ENCODE peak calls at places on chromosomes 11 and 22, in nine cellular contexts. One of them, this sample, is unnamed.
A peak's percentile ranks its signal among the peaks of the same experiment; 100 is the strongest.

GRCh38 chr11:1152316-1153104 is 5.2 kb upstream of the MUC5AC start:
- DNase-seq in HCT116: no peak
- DNase-seq in IMR-90: peak; percentile 78
- DNase-seq in stomach: peak; percentile 72
- DNase-seq in spleen: peak; percentile 71
- DNase-seq in sigmoid colon: no peak
- DNase-seq in left ventricle myocardium inferior: no peak
- DNase-seq in cardiac muscle cell: peak; percentile 54
- DNase-seq in kidney: no peak
- DNase-seq in this sample: peak; percentile 60

GRCh38 chr11:111629499-111629898 is 27.2 kb downstream of the SIK2 start:
- DNase-seq in HCT116: no peak
- DNase-seq in IMR-90: no peak
- DNase-seq in stomach: no peak
- DNase-seq in spleen: no peak
- DNase-seq in sigmoid colon: no peak
- DNase-seq in left ventricle myocardium inferior: no peak
- DNase-seq in cardiac muscle cell: no peak
- DNase-seq in kidney: no peak
- DNase-seq in this sample: no peak

GRCh38 chr22:21866821-21867527 is 471 bp downstream of the MAPK1 start:
- DNase-seq in HCT116: no peak
- DNase-seq in IMR-90: no peak
- DNase-seq in stomach: peak; percentile 29
- DNase-seq in spleen: no peak
- DNase-seq in sigmoid colon: peak; percentile 68
- DNase-seq in left ventricle myocardium inferior: peak; percentile 26
- DNase-seq in cardiac muscle cell: no peak
- DNase-seq in kidney: peak; percentile 78
- DNase-seq in this sample: no peak

GRCh38 chr11:83249972-83250593 is 36.1 kb downstream of the CCDC90B start:
- DNase-seq in HCT116: peak; percentile 21
- DNase-seq in IMR-90: peak; percentile 69
- DNase-seq in stomach: no peak
- DNase-seq in spleen: no peak
- DNase-seq in sigmoid colon: no peak
- DNase-seq in left ventricle myocardium inferior: no peak
- DNase-seq in cardiac muscle cell: peak; percentile 69
- DNase-seq in kidney: no peak
- DNase-seq in this sample: peak; percentile 42

GRCh38 chr11:10743354-10744035 is 7.6 kb upstream of the CTR9 start:
- DNase-seq in HCT116: no peak
- DNase-seq in IMR-90: no peak
- DNase-seq in stomach: no peak
- DNase-seq in spleen: peak; percentile 85
- DNase-seq in sigmoid colon: no peak
- DNase-seq in left ventricle myocardium inferior: no peak
- DNase-seq in cardiac muscle cell: no peak
- DNase-seq in kidney: no peak
- DNase-seq in this sample: no peak

GRCh38 chr11:64500176-64501013 is 90.6 kb upstream of the SLC22A12 start:
- DNase-seq in HCT116: peak; percentile 4
- DNase-seq in IMR-90: no peak
- DNase-seq in stomach: no peak
- DNase-seq in spleen: no peak
- DNase-seq in sigmoid colon: no peak
- DNase-seq in left ventricle myocardium inferior: no peak
- DNase-seq in cardiac muscle cell: no peak
- DNase-seq in kidney: no peak
- DNase-seq in this sample: no peak

GRCh38 chr11:33063326-33063775 is 24.0 kb downstream of the TCP11L1 start:
- DNase-seq in HCT116: no peak
- DNase-seq in IMR-90: peak; percentile 77
- DNase-seq in stomach: no peak
- DNase-seq in spleen: no peak
- DNase-seq in sigmoid colon: no peak
- DNase-seq in left ventricle myocardium inferior: no peak
- DNase-seq in cardiac muscle cell: peak; percentile 41
- DNase-seq in kidney: no peak
- DNase-seq in this sample: no peak

GRCh38 chr11:20131744-20132666 is 28.3 kb downstream of the DBX1 start:
- DNase-seq in HCT116: no peak
- DNase-seq in IMR-90: peak; percentile 55
- DNase-seq in stomach: peak; percentile 68
- DNase-seq in spleen: peak; percentile 81
- DNase-seq in sigmoid colon: peak; percentile 85
- DNase-seq in left ventricle myocardium inferior: peak; percentile 59
- DNase-seq in cardiac muscle cell: peak; percentile 71
- DNase-seq in kidney: peak; percentile 78
- DNase-seq in this sample: peak; percentile 54

GRCh38 chr11:75536786-75537629 is 11.3 kb upstream of the GDPD5 start:
- DNase-seq in HCT116: peak; percentile 87
- DNase-seq in IMR-90: peak; percentile 41
- DNase-seq in stomach: no peak
- DNase-seq in spleen: no peak
- DNase-seq in sigmoid colon: no peak
- DNase-seq in left ventricle myocardium inferior: no peak
- DNase-seq in cardiac muscle cell: no peak
- DNase-seq in kidney: no peak
- DNase-seq in this sample: no peak

GRCh38 chr22:30251661-30252226 is 5.2 kb upstream of the LIF start:
- DNase-seq in HCT116: no peak
- DNase-seq in IMR-90: peak; percentile 82
- DNase-seq in stomach: no peak
- DNase-seq in spleen: no peak
- DNase-seq in sigmoid colon: no peak
- DNase-seq in left ventricle myocardium inferior: peak; percentile 45
- DNase-seq in cardiac muscle cell: peak; percentile 66
- DNase-seq in kidney: no peak
- DNase-seq in this sample: no peak

GRCh38 chr22:23119492-23120414 is 22.0 kb downstream of the RSPH14 start:
- DNase-seq in HCT116: no peak
- DNase-seq in IMR-90: no peak
- DNase-seq in stomach: no peak
- DNase-seq in spleen: no peak
- DNase-seq in sigmoid colon: no peak
- DNase-seq in left ventricle myocardium inferior: no peak
- DNase-seq in cardiac muscle cell: no peak
- DNase-seq in kidney: no peak
- DNase-seq in this sample: no peak

GRCh38 chr11:12281571-12282478 is 95.5 kb upstream of the PARVA start:
- DNase-seq in HCT116: peak; percentile 58
- DNase-seq in IMR-90: peak; percentile 82
- DNase-seq in stomach: peak; percentile 89
- DNase-seq in spleen: peak; percentile 89
- DNase-seq in sigmoid colon: peak; percentile 92
- DNase-seq in left ventricle myocardium inferior: peak; percentile 83
- DNase-seq in cardiac muscle cell: peak; percentile 88
- DNase-seq in kidney: peak; percentile 91
- DNase-seq in this sample: peak; percentile 89

GRCh38 chr22:49977578-49977977 is 17.0 kb downstream of the PIM3 start:
- DNase-seq in HCT116: no peak
- DNase-seq in IMR-90: no peak
- DNase-seq in stomach: no peak
- DNase-seq in spleen: no peak
- DNase-seq in sigmoid colon: no peak
- DNase-seq in left ventricle myocardium inferior: no peak
- DNase-seq in cardiac muscle cell: no peak
- DNase-seq in kidney: peak; percentile 36
- DNase-seq in this sample: no peak

GRCh38 chr22:24953294-24954113 is 988 bp downstream of the KIAA1671 start:
- DNase-seq in HCT116: no peak
- DNase-seq in IMR-90: no peak
- DNase-seq in stomach: peak; percentile 64
- DNase-seq in spleen: no peak
- DNase-seq in sigmoid colon: peak; percentile 69
- DNase-seq in left ventricle myocardium inferior: peak; percentile 53
- DNase-seq in cardiac muscle cell: no peak
- DNase-seq in kidney: peak; percentile 83
- DNase-seq in this sample: peak; percentile 35

GRCh38 chr11:64037027-64037633 is 1.4 kb downstream of the FLRT1 start:
- DNase-seq in HCT116: no peak
- DNase-seq in IMR-90: no peak
- DNase-seq in stomach: no peak
- DNase-seq in spleen: no peak
- DNase-seq in sigmoid colon: no peak
- DNase-seq in left ventricle myocardium inferior: no peak
- DNase-seq in cardiac muscle cell: no peak
- DNase-seq in kidney: no peak
- DNase-seq in this sample: no peak

GRCh38 chr22:44578115-44578457 is 80.1 kb upstream of the RTL6 start:
- DNase-seq in HCT116: no peak
- DNase-seq in IMR-90: no peak
- DNase-seq in stomach: no peak
- DNase-seq in spleen: no peak
- DNase-seq in sigmoid colon: peak; percentile 10
- DNase-seq in left ventricle myocardium inferior: no peak
- DNase-seq in cardiac muscle cell: no peak
- DNase-seq in kidney: no peak
- DNase-seq in this sample: no peak

GRCh38 chr11:17498058-17498457 is 21.4 kb upstream of the ABCC8 start:
- DNase-seq in HCT116: peak; percentile 38
- DNase-seq in IMR-90: no peak
- DNase-seq in stomach: no peak
- DNase-seq in spleen: peak; percentile 64
- DNase-seq in sigmoid colon: no peak
- DNase-seq in left ventricle myocardium inferior: no peak
- DNase-seq in cardiac muscle cell: no peak
- DNase-seq in kidney: peak; percentile 27
- DNase-seq in this sample: peak; percentile 47

GRCh38 chr11:113476553-113476952 is 1.4 kb upstream of the DRD2 start:
- DNase-seq in HCT116: no peak
- DNase-seq in IMR-90: no peak
- DNase-seq in stomach: no peak
- DNase-seq in spleen: no peak
- DNase-seq in sigmoid colon: no peak
- DNase-seq in left ventricle myocardium inferior: no peak
- DNase-seq in cardiac muscle cell: no peak
- DNase-seq in kidney: no peak
- DNase-seq in this sample: no peak

GRCh38 chr11:113474362-113475159 is 637 bp downstream of the DRD2 start:
- DNase-seq in HCT116: no peak
- DNase-seq in IMR-90: peak; percentile 66
- DNase-seq in stomach: peak; percentile 74
- DNase-seq in spleen: no peak
- DNase-seq in sigmoid colon: no peak
- DNase-seq in left ventricle myocardium inferior: peak; percentile 69
- DNase-seq in cardiac muscle cell: peak; percentile 88
- DNase-seq in kidney: peak; percentile 89
- DNase-seq in this sample: peak; percentile 95

GRCh38 chr11:113473983-113474361 is 1.2 kb downstream of the DRD2 start:
- DNase-seq in HCT116: no peak
- DNase-seq in IMR-90: no peak
- DNase-seq in stomach: no peak
- DNase-seq in spleen: no peak
- DNase-seq in sigmoid colon: no peak
- DNase-seq in left ventricle myocardium inferior: no peak
- DNase-seq in cardiac muscle cell: no peak
- DNase-seq in kidney: no peak
- DNase-seq in this sample: no peak

GRCh38 chr11:113475160-113475761 is at the start of gene DRD2:
- DNase-seq in HCT116: no peak
- DNase-seq in IMR-90: no peak
- DNase-seq in stomach: no peak
- DNase-seq in spleen: no peak
- DNase-seq in sigmoid colon: no peak
- DNase-seq in left ventricle myocardium inferior: no peak
- DNase-seq in cardiac muscle cell: peak; percentile 27
- DNase-seq in kidney: no peak
- DNase-seq in this sample: peak; percentile 74

GRCh38 chr11:113477321-113477720 is 2.1 kb upstream of the DRD2 start:
- DNase-seq in HCT116: no peak
- DNase-seq in IMR-90: no peak
- DNase-seq in stomach: no peak
- DNase-seq in spleen: no peak
- DNase-seq in sigmoid colon: no peak
- DNase-seq in left ventricle myocardium inferior: no peak
- DNase-seq in cardiac muscle cell: peak; percentile 48
- DNase-seq in kidney: no peak
- DNase-seq in this sample: peak; percentile 38
- TF ChIP-seq CTCF in HCT116: no peak
- TF ChIP-seq CTCF in IMR-90: no peak
- TF ChIP-seq CTCF in stomach: no peak
- TF ChIP-seq CTCF in spleen: no peak
- TF ChIP-seq CTCF in sigmoid colon: no peak
- TF ChIP-seq CTCF in left ventricle myocardium inferior: no peak
- TF ChIP-seq CTCF in cardiac muscle cell: peak; percentile 37
- TF ChIP-seq CTCF in kidney: no peak
- TF ChIP-seq CTCF in this sample: peak; percentile 11

DNA sequence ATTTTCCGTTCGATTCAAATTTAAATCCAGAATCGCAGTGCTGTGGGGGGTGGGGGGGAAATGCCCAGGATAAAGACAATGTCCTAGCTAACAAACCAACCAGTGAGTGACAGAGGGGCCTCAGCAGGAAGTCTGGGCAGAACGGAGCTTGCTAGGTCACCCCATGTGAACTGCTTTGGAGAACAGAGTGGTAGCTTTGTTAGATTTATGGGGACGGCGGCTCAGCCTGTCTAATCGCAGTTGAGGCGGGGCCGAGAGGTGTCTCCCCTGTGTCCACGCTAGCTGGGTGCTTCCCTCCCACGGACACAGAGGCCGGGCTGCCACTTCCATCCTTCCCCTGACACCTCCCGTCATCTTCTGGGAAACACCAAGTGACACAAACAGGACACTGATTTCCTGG is 244.0 kb downstream of the CTTN start:
- DNase-seq in HCT116: no peak
- DNase-seq in IMR-90: no peak
- DNase-seq in stomach: no peak
- DNase-seq in spleen: no peak
- DNase-seq in sigmoid colon: no peak
- DNase-seq in left ventricle myocardium inferior: no peak
- DNase-seq in cardiac muscle cell: no peak
- DNase-seq in kidney: no peak
- DNase-seq in this sample: no peak
- H3K4me1 ChIP-seq in HCT116: no peaks in the 10 kb centered on the region
- H3K4me1 ChIP-seq in IMR-90: peaks cover 3% of the 10 kb centered on the region
- H3K4me1 ChIP-seq in stomach: no peaks in the 10 kb centered on the region
- H3K4me1 ChIP-seq in spleen: no peaks in the 10 kb centered on the region
- H3K4me1 ChIP-seq in sigmoid colon: no peaks in the 10 kb centered on the region
- H3K4me1 ChIP-seq in left ventricle myocardium inferior: no peaks in the 10 kb centered on the region
- H3K4me1 ChIP-seq in cardiac muscle cell: no peaks in the 10 kb centered on the region
- H3K4me1 ChIP-seq in kidney: no peaks in the 10 kb centered on the region
- H3K4me1 ChIP-seq in this sample: no peaks in the 10 kb centered on the region

GRCh38 chr11:102306048-102306575 is 11.2 kb upstream of the BIRC3 start:
- DNase-seq in HCT116: no peak
- DNase-seq in IMR-90: no peak
- DNase-seq in stomach: peak; percentile 83
- DNase-seq in spleen: no peak
- DNase-seq in sigmoid colon: no peak
- DNase-seq in left ventricle myocardium inferior: no peak
- DNase-seq in cardiac muscle cell: no peak
- DNase-seq in kidney: peak; percentile 86
- DNase-seq in this sample: peak; percentile 75
- TF ChIP-seq CTCF in HCT116: peak; percentile 59
- TF ChIP-seq CTCF in IMR-90: no peak
- TF ChIP-seq CTCF in stomach: no peak
- TF ChIP-seq CTCF in spleen: no peak
- TF ChIP-seq CTCF in sigmoid colon: no peak
- TF ChIP-seq CTCF in left ventricle myocardium inferior: no peak
- TF ChIP-seq CTCF in cardiac muscle cell: no peak
- TF ChIP-seq CTCF in kidney: no peak
- TF ChIP-seq CTCF in this sample: peak; percentile 23

GRCh38 chr11:120340529-120340928 is 4.3 kb downstream of the ARHGEF12 start:
- DNase-seq in HCT116: no peak
- DNase-seq in IMR-90: peak; percentile 49
- DNase-seq in stomach: no peak
- DNase-seq in spleen: no peak
- DNase-seq in sigmoid colon: no peak
- DNase-seq in left ventricle myocardium inferior: no peak
- DNase-seq in cardiac muscle cell: no peak
- DNase-seq in kidney: no peak
- DNase-seq in this sample: no peak
- H3K4me1 ChIP-seq in HCT116: peaks cover 68% of the 10 kb centered on the region
- H3K4me1 ChIP-seq in IMR-90: peaks cover 3% of the 10 kb centered on the region
- H3K4me1 ChIP-seq in stomach: peaks cover 66% of the 10 kb centered on the region
- H3K4me1 ChIP-seq in spleen: peaks cover 46% of the 10 kb centered on the region
- H3K4me1 ChIP-seq in sigmoid colon: peaks cover 79% of the 10 kb centered on the region
- H3K4me1 ChIP-seq in left ventricle myocardium inferior: peaks cover 93% of the 10 kb centered on the region
- H3K4me1 ChIP-seq in cardiac muscle cell: peaks cover 58% of the 10 kb centered on the region
- H3K4me1 ChIP-seq in kidney: peaks cover 6% of the 10 kb centered on the region
- H3K4me1 ChIP-seq in this sample: peaks cover 27% of the 10 kb centered on the region

This sample was measured in Caco-2.